ENCODE peak calls at places on chromosomes 5 and 9, in ten cellular contexts. F is uterus, L is BE2C, B is breast epithelium, P is ovary, Z is heart right ventricle, I is IMR-90, J is esophagus squamous epithelium, D is tibial nerve, N is psoas muscle. V is an unnamed sample.
A peak's percentile ranks its signal among the peaks of the same experiment; 100 is the strongest.

GRCh38 chr5:132487841-132488555 is 2.6 kb downstream of the IRF1 start:
- DNase-seq in Z (no peak), P (no peak), D (no peak), L (no peak), J (no peak), I (no peak), N (no peak), B (peak; percentile 6), F (peak; percentile 10), V (no peak)

GRCh38 chr9:71506821-71507220 is 261.5 kb downstream of the CEMIP2 start:
- DNase-seq in B (no peak), J (no peak), F (no peak), I (peak; percentile 27), Z (no peak), D (no peak), P (no peak), L (no peak), N (peak; percentile 18), V (no peak)

GRCh38 chr9:89364664-89365531 is 46.6 kb downstream of the SECISBP2 start:
- DNase-seq in B (no peak), F (peak; percentile 7), I (no peak), J (no peak), L (no peak), D (no peak), Z (no peak), P (peak; percentile 16), N (no peak), V (no peak)

GRCh38 chr9:125744616-125745387 is 2.4 kb upstream of the PBX3 start:
- DNase-seq in J (no peak), Z (no peak), P (no peak), I (peak; percentile 79), D (no peak), F (no peak), N (no peak), B (no peak), L (no peak), V (peak; percentile 95)

GRCh38 chr9:114214181-114214580 is 58.8 kb downstream of the COL27A1 start:
- DNase-seq in N (peak; percentile 52), P (no peak), B (no peak), Z (no peak), I (peak; percentile 48), F (no peak), L (no peak), D (no peak), J (no peak), V (no peak)

GRCh38 chr5:176610430-176610763 is 441 bp upstream of the GPRIN1 start:
- DNase-seq in L (peak; percentile 57), I (no peak), F (no peak), N (no peak), D (no peak), J (no peak), P (no peak), B (no peak), Z (no peak), V (no peak)

GRCh38 chr9:127148014-127148413 is 25.6 kb upstream of the ANGPTL2 start:
- DNase-seq in I (no peak), F (no peak), L (no peak), B (no peak), P (peak; percentile 11), J (no peak), D (no peak), Z (no peak), N (no peak), V (no peak)

GRCh38 chr9:129071526-129072131 is 9.3 kb upstream of the DOLPP1 start:
- DNase-seq in D (no peak), Z (no peak), F (no peak), I (no peak), P (no peak), L (no peak), J (no peak), B (no peak), N (no peak), V (no peak)

GRCh38 chr5:141850183-141850768 is 27.9 kb downstream of the PCDH1 start:
- DNase-seq in L (no peak), Z (peak; percentile 64), P (peak; percentile 49), I (peak; percentile 17), J (peak; percentile 7), D (no peak), F (peak; percentile 50), B (no peak), N (no peak), V (peak; percentile 48)

GRCh38 chr9:120693609-120694008 is 20.7 kb downstream of the MEGF9 start:
- DNase-seq in N (no peak), P (no peak), I (peak; percentile 60), F (no peak), D (no peak), B (no peak), Z (no peak), L (no peak), J (no peak), V (no peak)

GRCh38 chr5:112254303-112254702 is 164.8 kb downstream of the EPB41L4A start:
- DNase-seq in P (no peak), B (no peak), L (no peak), F (no peak), I (no peak), N (no peak), J (no peak), Z (no peak), D (no peak), V (no peak)

GRCh38 chr9:105216440-105217178 is 27.8 kb upstream of the SLC44A1 start:
- DNase-seq in N (no peak), L (no peak), B (no peak), P (no peak), F (no peak), D (no peak), J (no peak), Z (peak; percentile 16), I (no peak), V (no peak)

GRCh38 chr5:78647411-78647818 is 1.2 kb downstream of the LHFPL2 start:
- DNase-seq in N (peak; percentile 14), D (no peak), F (no peak), L (no peak), J (no peak), I (peak; percentile 47), B (no peak), Z (no peak), P (no peak), V (peak; percentile 59)

GRCh38 chr5:170082701-170083100 is 23.0 kb upstream of the FOXI1 start:
- DNase-seq in D (no peak), P (no peak), J (no peak), B (no peak), F (no peak), L (no peak), N (no peak), Z (no peak), I (no peak), V (no peak)

DNA sequence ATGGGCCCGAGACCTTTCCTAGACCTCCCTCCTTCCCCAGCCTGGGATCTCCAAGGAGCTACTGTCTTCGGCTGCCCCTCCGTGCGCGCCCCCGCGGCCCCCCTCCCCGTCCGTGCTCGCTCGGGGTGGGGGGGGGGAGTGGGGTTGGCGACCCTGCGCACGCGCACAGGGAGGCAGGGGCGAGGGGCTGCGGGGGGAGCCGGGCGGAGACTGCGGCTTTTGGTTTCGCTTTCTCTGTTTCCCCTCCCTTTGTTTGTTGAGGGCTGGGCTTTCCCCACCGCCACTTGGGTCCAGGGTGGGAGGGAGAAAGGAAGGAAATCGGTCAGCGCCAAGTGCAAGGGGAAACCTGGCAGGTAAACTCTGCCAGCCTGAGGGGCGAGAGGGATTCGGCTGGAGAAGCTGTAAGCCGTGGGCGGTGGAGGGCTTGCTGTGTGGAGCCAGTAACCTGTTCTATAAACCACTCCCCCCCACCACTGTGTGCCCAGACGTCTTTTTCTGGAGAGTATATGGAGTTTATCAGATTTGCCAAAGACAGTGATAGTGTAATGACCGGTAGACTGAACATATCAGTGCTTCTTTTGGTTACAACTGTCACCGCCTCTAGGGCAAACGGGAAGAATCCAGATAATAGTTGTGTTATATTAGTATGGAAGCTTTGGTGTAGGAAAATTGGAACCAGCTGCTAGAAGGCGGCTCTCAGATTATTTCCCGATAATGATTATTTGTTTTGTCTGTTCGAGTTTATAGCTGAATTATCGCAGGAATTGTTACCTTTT is 687 bp downstream of the DNAJA1 start:
- DNase-seq in P (peak; percentile 77), I (peak; percentile 32), N (peak; percentile 63), L (peak; percentile 69), B (peak; percentile 27), D (no peak), Z (peak; percentile 72), J (no peak), F (peak; percentile 57), V (peak; percentile 61)
- H3K4me1 ChIP-seq in P (peaks cover 5% of the 10 kb centered on the region), I (peaks cover 8% of the 10 kb centered on the region), N (peaks cover 40% of the 10 kb centered on the region), L (peaks cover 6% of the 10 kb centered on the region), B (peaks cover 23% of the 10 kb centered on the region), D (peaks cover 39% of the 10 kb centered on the region), Z (peaks cover 41% of the 10 kb centered on the region), J (peaks cover 77% of the 10 kb centered on the region), F (no peaks in the 10 kb centered on the region), V (peaks cover 6% of the 10 kb centered on the region)

GRCh38 chr9:137220317-137221094 is 1.5 kb downstream of the RNF208 start:
- DNase-seq in F (no peak), N (no peak), Z (no peak), B (no peak), D (no peak), L (no peak), I (no peak), P (no peak), J (no peak), V (peak; percentile 54)
- H3K4me1 ChIP-seq in F (peaks cover 19% of the 10 kb centered on the region), N (peaks cover 11% of the 10 kb centered on the region), Z (peaks cover 37% of the 10 kb centered on the region), B (peaks cover 25% of the 10 kb centered on the region), D (peaks cover 26% of the 10 kb centered on the region), L (peaks cover 16% of the 10 kb centered on the region), I (peaks cover 17% of the 10 kb centered on the region), P (peaks cover 11% of the 10 kb centered on the region), J (peaks cover 83% of the 10 kb centered on the region), V (peaks cover 23% of the 10 kb centered on the region)

DNA sequence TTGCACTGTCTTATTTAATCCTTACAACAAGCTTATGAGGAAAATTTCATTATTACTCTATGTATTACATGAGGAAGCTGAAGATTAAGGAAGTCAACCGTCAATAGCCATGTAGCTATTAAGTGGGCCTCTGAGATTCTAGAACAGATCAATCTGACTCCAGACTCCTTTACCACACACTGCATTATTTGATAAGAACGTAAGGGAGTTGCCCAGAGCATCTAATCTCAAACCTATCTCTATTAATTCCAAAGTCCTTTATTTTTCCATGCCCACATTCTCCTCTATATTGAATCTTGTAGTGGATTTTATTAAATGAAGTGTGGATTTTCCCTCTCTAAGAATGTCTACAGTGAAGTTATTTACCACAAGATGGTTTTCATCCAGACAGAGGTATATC is 118.2 kb upstream of the MTAP start:
- DNase-seq in L (no peak), J (no peak), D (no peak), P (no peak), N (no peak), Z (no peak), F (no peak), B (no peak), I (no peak), V (no peak)
- H3K4me1 ChIP-seq in L (no peaks in the 10 kb centered on the region), J (peaks cover 84% of the 10 kb centered on the region), D (no peaks in the 10 kb centered on the region), P (no peaks in the 10 kb centered on the region), N (no peaks in the 10 kb centered on the region), Z (no peaks in the 10 kb centered on the region), F (no peaks in the 10 kb centered on the region), B (no peaks in the 10 kb centered on the region), I (peaks cover 30% of the 10 kb centered on the region), V (no peaks in the 10 kb centered on the region)

DNA sequence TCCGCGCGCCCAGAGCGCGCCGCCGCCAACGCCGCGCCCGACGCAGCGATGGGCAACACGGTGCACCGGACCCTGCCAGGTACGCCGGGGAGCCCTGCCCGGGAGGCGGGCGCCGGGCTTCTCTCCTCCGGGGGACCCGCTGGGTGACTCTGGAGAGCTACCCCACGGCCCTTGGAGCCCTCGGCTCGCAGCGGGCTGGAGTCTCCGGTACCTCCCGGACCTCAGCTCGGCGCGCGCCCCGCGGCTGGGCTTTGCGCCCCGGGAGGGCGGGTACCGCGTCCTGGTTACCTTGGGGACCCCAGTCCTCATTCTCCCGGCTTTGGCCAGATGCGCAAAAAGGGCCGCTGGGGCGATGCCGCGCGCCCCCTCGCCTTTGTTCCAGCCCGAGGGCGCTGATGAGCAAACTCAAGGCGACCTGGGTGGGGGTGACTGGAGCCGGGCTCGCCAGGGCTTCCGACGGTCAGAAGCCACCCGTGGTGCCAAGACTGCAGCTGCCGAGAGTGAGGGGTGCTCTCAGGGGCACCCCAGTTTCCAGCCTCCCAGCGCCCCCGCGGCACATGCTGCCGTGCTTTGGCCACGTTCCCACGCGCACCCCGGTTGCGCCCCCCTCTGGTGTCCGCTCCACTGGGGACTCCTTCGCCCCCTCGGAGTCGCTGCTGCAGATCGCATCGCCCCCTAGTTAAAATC is 439 bp downstream of the NEURL1B start:
- DNase-seq in Z (no peak), F (peak; percentile 62), B (no peak), L (peak; percentile 40), P (peak; percentile 68), N (peak; percentile 30), D (no peak), I (no peak), J (no peak), V (peak; percentile 67)
- H3K4me1 ChIP-seq in Z (peaks cover 26% of the 10 kb centered on the region), F (peaks cover 17% of the 10 kb centered on the region), B (peaks cover 5% of the 10 kb centered on the region), L (no peaks in the 10 kb centered on the region), P (peaks cover 4% of the 10 kb centered on the region), N (peaks cover 20% of the 10 kb centered on the region), D (peaks cover 33% of the 10 kb centered on the region), I (peaks cover 5% of the 10 kb centered on the region), J (peaks cover 83% of the 10 kb centered on the region), V (peaks cover 13% of the 10 kb centered on the region)